ENCODE peak calls at places on chromosomes 12 and 14, in four cellular contexts. I, X, O and B are unnamed samples.

GRCh38 chr14:78767436-78767835 is 597.3 kb downstream of the NRXN3 start:
- DNase-seq in I (no peak), O (no peak), X (no peak), B (no peak)

GRCh38 chr12:56645201-56645716 is 525 bp downstream of the ATP5F1B start:
- DNase-seq in O (no peak), I (peak), X (peak), B (peak)

GRCh38 chr14:78022059-78022458 is 148.1 kb upstream of the NRXN3 start:
- DNase-seq in O (peak), I (peak), X (peak), B (peak)

GRCh38 chr14:55964081-55964480 is 154.1 kb upstream of the PELI2 start:
- DNase-seq in X (no peak), O (no peak), I (no peak), B (no peak)

GRCh38 chr14:99525699-99526080 is 44.5 kb downstream of the CCNK start:
- DNase-seq in X (no peak), O (no peak), I (no peak), B (no peak)

GRCh38 chr12:100295764-100296555 is 29.0 kb downstream of the SCYL2 start:
- DNase-seq in I (no peak), O (no peak), X (no peak), B (no peak)

GRCh38 chr14:105420976-105421674 is 1.5 kb downstream of the MTA1 start:
- DNase-seq in X (no peak), O (no peak), I (no peak), B (peak)

GRCh38 chr14:22291406-22291805 is 297.6 kb downstream of the DAD1 start:
- DNase-seq in X (no peak), O (no peak), I (no peak), B (no peak)

GRCh38 chr12:124790650-124791400 is 72.8 kb downstream of the SCARB1 start:
- DNase-seq in I (no peak), X (no peak), O (no peak), B (no peak)

GRCh38 chr12:72277415-72277814 is 5.2 kb downstream of the TRHDE start:
- DNase-seq in I (no peak), X (no peak), O (no peak), B (no peak)